ENCODE peak calls at places on chromosomes 6 and 20, in nine cellular contexts. X is heart right ventricle; G is endothelial cell; Y is fibroblast of lung; N is heart left ventricle; V is activated naive CD8-positive, alpha-beta T cell treated with anti-CD3 and anti-CD28 coated beads, Interleukin-2, amount 50 U/mL, for 16 hours; O is HFFc6; T is Ammon's horn; Q is epithelial cell of esophagus. C is an unnamed sample.

GRCh38 chr20:22922987-22923386 is 112.1 kb upstream of the SSTR4 start:
- DNase-seq in O (no peak), N (no peak), X (no peak), G (no peak), V (no peak), Q (no peak), Y (no peak), T (no peak), C (no peak)

GRCh38 chr6:42417641-42418112 is 34.0 kb downstream of the TRERF1 start:
- DNase-seq in O (no peak), G (no peak), Q (no peak), N (no peak), T (no peak), X (no peak), Y (peak), V (no peak), C (no peak)

GRCh38 chr20:49668181-49668877 is 45.3 kb downstream of the B4GALT5 start:
- DNase-seq in O (no peak), V (no peak), Y (no peak), Q (no peak), N (peak), X (peak), G (no peak), T (peak), C (peak)

GRCh38 chr20:50913976-50914375 is 17.3 kb downstream of the ADNP start:
- DNase-seq in T (no peak), V (no peak), Q (peak), O (peak), X (no peak), Y (peak), G (no peak), N (no peak), C (no peak)

GRCh38 chr6:1383729-1384548 is 5.4 kb upstream of the FOXF2 start:
- DNase-seq in T (no peak), X (no peak), G (peak), N (no peak), V (no peak), Y (no peak), O (no peak), Q (no peak), C (no peak)

GRCh38 chr20:51553897-51554504 is 11.5 kb upstream of the NFATC2 start:
- DNase-seq in X (no peak), V (no peak), N (no peak), Y (peak), G (no peak), Q (peak), O (peak), T (no peak), C (no peak)

GRCh38 chr6:35043381-35043780 is 97.8 kb downstream of the TCP11 start:
- DNase-seq in G (no peak), V (no peak), O (no peak), N (no peak), Y (no peak), T (no peak), Q (no peak), X (no peak), C (no peak)

GRCh38 chr20:41048475-41049242 is 20.0 kb downstream of the TOP1 start:
- DNase-seq in X (no peak), Y (no peak), V (no peak), O (no peak), Q (no peak), G (no peak), N (no peak), T (no peak), C (no peak)

GRCh38 chr20:45948742-45949541 is 14.5 kb downstream of the PCIF1 start:
- DNase-seq in X (peak), N (no peak), Q (no peak), V (no peak), Y (no peak), G (no peak), T (no peak), O (no peak), C (no peak)

GRCh38 chr6:70844301-70844700 is 112.6 kb downstream of the B3GAT2 start:
- DNase-seq in T (no peak), G (no peak), O (no peak), V (no peak), X (no peak), N (no peak), Y (no peak), Q (no peak), C (no peak)

GRCh38 chr6:27303613-27304272 is 8.3 kb downstream of the POM121L2 start:
- DNase-seq in X (no peak), T (no peak), Q (peak), G (no peak), O (no peak), Y (no peak), V (no peak), N (no peak), C (no peak)

GRCh38 chr6:119493980-119494379 is 144.4 kb upstream of the MAN1A1 start:
- DNase-seq in O (no peak), Q (peak), T (no peak), G (no peak), Y (no peak), V (no peak), X (no peak), N (no peak), C (no peak)

GRCh38 chr6:82057846-82058554 is 189.5 kb downstream of the IBTK start:
- DNase-seq in X (no peak), Q (peak), V (no peak), Y (peak), O (no peak), G (no peak), N (no peak), T (peak), C (no peak)

GRCh38 chr6:170272341-170273065 is 18.4 kb downstream of the DLL1 start:
- DNase-seq in N (peak), Q (no peak), O (no peak), X (no peak), G (no peak), Y (no peak), V (no peak), T (no peak), C (no peak)

GRCh38 chr6:21176197-21176596 is 417.4 kb upstream of the SOX4 start:
- DNase-seq in G (no peak), O (no peak), Y (peak), Q (peak), X (no peak), V (no peak), T (no peak), N (no peak), C (no peak)

GRCh38 chr20:15862178-15862577 is 711.1 kb downstream of the KIF16B start:
- DNase-seq in X (no peak), Q (no peak), G (no peak), V (no peak), Y (no peak), N (no peak), T (no peak), O (no peak), C (no peak)

GRCh38 chr20:17558154-17558940 is 11.5 kb upstream of the DSTN start:
- DNase-seq in T (no peak), N (no peak), Y (peak), G (no peak), Q (peak), V (no peak), O (peak), X (no peak), C (no peak)

GRCh38 chr20:32651537-32651936 is 22.2 kb downstream of the C20orf203 start:
- DNase-seq in V (no peak), N (no peak), Q (no peak), T (no peak), G (no peak), X (no peak), Y (no peak), O (no peak), C (no peak)

GRCh38 chr6:47853766-47854165 is 71.9 kb downstream of the OPN5 start:
- DNase-seq in Q (no peak), Y (no peak), G (no peak), X (no peak), O (no peak), N (no peak), V (no peak), T (peak), C (no peak)

GRCh38 chr6:76682842-76683241 is 610.4 kb upstream of the IMPG1 start:
- DNase-seq in G (no peak), Y (peak), X (no peak), N (no peak), O (peak), V (no peak), Q (peak), T (no peak), C (no peak)

GRCh38 chr6:44712353-44713147 is 325.0 kb downstream of the CDC5L start:
- DNase-seq in N (no peak), V (no peak), T (no peak), X (no peak), O (no peak), Y (peak), Q (no peak), G (no peak), C (no peak)

GRCh38 chr6:129662980-129663431 is 47.0 kb downstream of the ARHGAP18 start:
- DNase-seq in V (no peak), Y (no peak), G (no peak), Q (no peak), O (no peak), T (no peak), X (no peak), N (no peak), C (no peak)

GRCh38 chr6:63565058-63565726 is 7.1 kb upstream of the LOC128125822 start:
- DNase-seq in O (no peak), V (no peak), Y (no peak), Q (peak), N (no peak), G (no peak), T (no peak), X (no peak), C (no peak)

GRCh38 chr20:2315440-2315778 is 19.6 kb downstream of the TGM3 start:
- DNase-seq in G (no peak), Q (no peak), Y (no peak), N (no peak), V (no peak), X (no peak), T (no peak), O (no peak), C (no peak)

GRCh38 chr6:170188571-170189001 is 102.3 kb downstream of the DLL1 start:
- DNase-seq in O (no peak), V (no peak), Q (no peak), G (no peak), N (no peak), Y (no peak), X (no peak), T (no peak), C (no peak)

GRCh38 chr6:56087421-56087820 is 160.0 kb downstream of the COL21A1 start:
- DNase-seq in Q (no peak), Y (peak), G (no peak), V (no peak), T (no peak), X (no peak), O (no peak), N (no peak), C (no peak)

GRCh38 chr20:46423882-46424482 is 17.6 kb upstream of the ELMO2 start:
- DNase-seq in Y (no peak), Q (peak), V (no peak), O (no peak), X (no peak), G (no peak), T (no peak), N (no peak), C (no peak)

GRCh38 chr20:4167261-4168004 is 152.1 kb upstream of the RNF24 start:
- DNase-seq in T (peak), Y (no peak), X (no peak), Q (no peak), V (no peak), G (no peak), N (no peak), O (no peak), C (no peak)

GRCh38 chr6:7542065-7542877 is 800 bp downstream of the DSP start:
- DNase-seq in X (peak), O (no peak), G (peak), T (no peak), Y (peak), V (no peak), N (no peak), Q (no peak), C (no peak)

GRCh38 chr6:138945354-138945753 is 42.7 kb downstream of the REPS1 start:
- DNase-seq in N (no peak), T (no peak), O (no peak), X (no peak), G (peak), Y (no peak), Q (peak), V (no peak), C (no peak)